ENCODE peak calls at places on chromosomes 6 and 20, in five cellular contexts. D is foreskin fibroblast; S is germinal center; A is NCI-H524; B is activated CD8-positive, alpha-beta T cell treated with anti-CD3 and anti-CD28 coated beads, Interleukin-2, amount 10 ng/mL, durations not matched to agents 7 days and 5 days. Y is an unnamed sample.

GRCh38 chr6:110342759-110343158 is 15.4 kb downstream of the METTL24 start:
- DNase-seq in D (no peak), S (no peak), A (no peak), B (no peak), Y (no peak)

GRCh38 chr20:40714109-40714508 is 25.1 kb upstream of the MAFB start:
- DNase-seq in D (no peak), S (no peak), A (no peak), B (no peak), Y (no peak)

GRCh38 chr6:37048851-37049734 is 43.6 kb downstream of the FGD2 start:
- DNase-seq in D (peak; percentile 69), S (peak; percentile 79), A (no peak), B (peak; percentile 79), Y (no peak)

GRCh38 chr6:161411265-161411944 is 137.5 kb upstream of the AGPAT4 start:
- DNase-seq in D (no peak), S (no peak), A (no peak), B (no peak), Y (no peak)

GRCh38 chr6:72953901-72954494 is 271.3 kb downstream of the KHDC1L start:
- DNase-seq in D (no peak), S (no peak), A (no peak), B (no peak), Y (no peak)

GRCh38 chr6:41723936-41724637 is 11.3 kb downstream of the TFEB start:
- DNase-seq in D (no peak), S (no peak), A (no peak), B (no peak), Y (no peak)

GRCh38 chr20:5919634-5920544 is 30.4 kb downstream of the TRMT6 start:
- DNase-seq in D (no peak), S (no peak), A (no peak), B (no peak), Y (no peak)

GRCh38 chr20:35743693-35744491 is 1.8 kb upstream of the RBM39 start:
- DNase-seq in D (no peak), S (no peak), A (no peak), B (peak; percentile 31), Y (no peak)

GRCh38 chr20:23477223-23477622 is 13.7 kb upstream of the CST8 start:
- DNase-seq in D (no peak), S (no peak), A (no peak), B (no peak), Y (no peak)

GRCh38 chr20:55375920-55376319 is 629.4 kb downstream of the CBLN4 start:
- DNase-seq in D (no peak), S (no peak), A (no peak), B (no peak), Y (no peak)

GRCh38 chr6:169932491-169932890 is 181.1 kb downstream of the ERMARD start:
- DNase-seq in D (no peak), S (no peak), A (no peak), B (no peak), Y (no peak)

GRCh38 chr6:161027385-161027784 is 35.8 kb downstream of the MAP3K4 start:
- DNase-seq in D (no peak), S (no peak), A (no peak), B (no peak), Y (no peak)

GRCh38 chr20:3218307-3218988 is 9.2 kb downstream of the ITPA start:
- DNase-seq in D (no peak), S (peak; percentile 88), A (no peak), B (peak; percentile 79), Y (no peak)

GRCh38 chr6:24520929-24521546 is 26.3 kb downstream of the ALDH5A1 start:
- DNase-seq in D (peak; percentile 3), S (peak; percentile 50), A (peak; percentile 18), B (peak; percentile 46), Y (no peak)

GRCh38 chr20:44247131-44247571 is at the start of gene GDAP1L1:
- DNase-seq in D (no peak), S (no peak), A (peak; percentile 51), B (no peak), Y (peak; percentile 54)

GRCh38 chr6:129686941-129687627 is 22.9 kb downstream of the ARHGAP18 start:
- DNase-seq in D (no peak), S (no peak), A (no peak), B (peak; percentile 66), Y (no peak)

GRCh38 chr20:59835448-59836395 is 97.7 kb downstream of the SYCP2 start:
- DNase-seq in D (peak; percentile 18), S (no peak), A (no peak), B (no peak), Y (peak; percentile 78)

GRCh38 chr6:75815756-75816155 is 66.7 kb downstream of the MYO6 start:
- DNase-seq in D (no peak), S (no peak), A (no peak), B (no peak), Y (no peak)

GRCh38 chr6:4415549-4415948 is 280.2 kb upstream of the ECI2 start:
- DNase-seq in D (no peak), S (no peak), A (no peak), B (no peak), Y (no peak)

GRCh38 chr20:32737371-32738223 is 5.7 kb downstream of the COMMD7 start:
- DNase-seq in D (peak; percentile 68), S (no peak), A (no peak), B (peak; percentile 71), Y (no peak)

GRCh38 chr6:145015739-145016558 is 719.4 kb downstream of the EPM2A start:
- DNase-seq in D (peak; percentile 90), S (no peak), A (no peak), B (peak; percentile 21), Y (no peak)

GRCh38 chr6:139230421-139230840 is 61.4 kb downstream of the TXLNB start:
- DNase-seq in D (peak; percentile 57), S (no peak), A (peak; percentile 5), B (no peak), Y (peak; percentile 83)

GRCh38 chr20:52267418-52267817 is 75.8 kb upstream of the ZFP64 start:
- DNase-seq in D (no peak), S (no peak), A (no peak), B (no peak), Y (no peak)

GRCh38 chr6:36364669-36365479 is 22.6 kb downstream of the ETV7 start:
- DNase-seq in D (no peak), S (peak; percentile 42), A (no peak), B (no peak), Y (no peak)

GRCh38 chr6:41813469-41813868 is 26.0 kb downstream of the TOMM6 start:
- DNase-seq in D (peak; percentile 21), S (no peak), A (no peak), B (no peak), Y (no peak)

Y was measured in NCI-H2171 treated with DMSO at 0.1 percent for 48 hours.